ENCODE peak calls at places on chromosomes 2 and 18, in six cellular contexts. U is CD4-positive, CD25-positive, alpha-beta regulatory T cell; K is RWPE1; T is activated CD8-positive, alpha-beta T cell treated with anti-CD3 and anti-CD28 coated beads, Interleukin-2, amount 10 ng/mL, durations not matched to agents 7 days and 5 days; C is activated T-helper 1 cell treated with Interleukin-2 at 50 U/mL for 16 hours; I is uterus. N is an unnamed sample.

GRCh38 chr2:157296958-157297357 is 28.7 kb downstream of the ERMN start:
- DNase-seq in U (no peak), K (no peak), T (no peak), C (no peak), I (no peak), N (no peak)

GRCh38 chr2:232634319-232635150 is 1.1 kb downstream of the EFHD1 start:
- DNase-seq in U (no peak), K (no peak), T (no peak), C (no peak), I (peak), N (no peak)

GRCh38 chr2:55164534-55165104 is 67.5 kb downstream of the CLHC1 start:
- DNase-seq in U (no peak), K (no peak), T (no peak), C (no peak), I (no peak), N (no peak)

GRCh38 chr2:134391751-134392160 is 137.9 kb downstream of the MGAT5 start:
- DNase-seq in U (no peak), K (peak), T (no peak), C (no peak), I (no peak), N (no peak)

GRCh38 chr2:45177870-45178269 is 168.6 kb upstream of the SIX2 start:
- DNase-seq in U (no peak), K (peak), T (no peak), C (no peak), I (no peak), N (no peak)

GRCh38 chr2:126905991-126906390 is 7.3 kb downstream of the TEX51 start:
- DNase-seq in U (no peak), K (no peak), T (no peak), C (no peak), I (no peak), N (no peak)

GRCh38 chr2:186060744-186061143 is 322.1 kb downstream of the FSIP2 start:
- DNase-seq in U (no peak), K (no peak), T (no peak), C (no peak), I (no peak), N (no peak)

GRCh38 chr18:59220164-59220783 is 316 bp downstream of the GRP start:
- DNase-seq in U (no peak), K (no peak), T (no peak), C (no peak), I (no peak), N (no peak)

GRCh38 chr2:241150660-241151530 is 628 bp downstream of the PPP1R7 start:
- DNase-seq in U (no peak), K (no peak), T (no peak), C (no peak), I (no peak), N (no peak)

GRCh38 chr2:239259603-239260298 is 141.1 kb downstream of the HDAC4 start:
- DNase-seq in U (peak), K (no peak), T (peak), C (no peak), I (no peak), N (peak)

GRCh38 chr2:216083464-216084279 is 2.0 kb downstream of the TMEM169 start:
- DNase-seq in U (no peak), K (no peak), T (no peak), C (no peak), I (no peak), N (no peak)

GRCh38 chr18:28087173-28087563 is 89.8 kb downstream of the CDH2 start:
- DNase-seq in U (no peak), K (no peak), T (no peak), C (no peak), I (no peak), N (no peak)

GRCh38 chr18:48637081-48637990 is 98.5 kb downstream of the CTIF start:
- DNase-seq in U (no peak), K (no peak), T (no peak), C (no peak), I (no peak), N (no peak)

GRCh38 chr2:29803541-29803940 is 117.8 kb downstream of the ALK start:
- DNase-seq in U (no peak), K (no peak), T (no peak), C (no peak), I (no peak), N (no peak)

GRCh38 chr2:102166189-102166845 is 20.5 kb upstream of the IL1RL2 start:
- DNase-seq in U (no peak), K (peak), T (no peak), C (no peak), I (no peak), N (no peak)

GRCh38 chr2:41457026-41457425 is 590.8 kb upstream of the PKDCC start:
- DNase-seq in U (no peak), K (no peak), T (no peak), C (no peak), I (no peak), N (no peak)

GRCh38 chr2:172434821-172435607 is 7.6 kb downstream of the ITGA6 start:
- DNase-seq in U (peak), K (no peak), T (peak), C (no peak), I (no peak), N (peak)

GRCh38 chr2:150174396-150174795 is 313.1 kb downstream of the RND3 start:
- DNase-seq in U (no peak), K (no peak), T (no peak), C (no peak), I (no peak), N (no peak)

GRCh38 chr18:24234330-24234729 is 95.5 kb downstream of the CABYR start:
- DNase-seq in U (no peak), K (no peak), T (no peak), C (no peak), I (no peak), N (no peak)

GRCh38 chr2:169087757-169088379 is 18.5 kb downstream of the DHRS9 start:
- DNase-seq in U (no peak), K (no peak), T (no peak), C (no peak), I (no peak), N (no peak)

GRCh38 chr2:7430869-7431641 is 513.8 kb downstream of the RNF144A start:
- DNase-seq in U (no peak), K (no peak), T (peak), C (no peak), I (no peak), N (peak)

GRCh38 chr2:175837046-175837445 is 165.0 kb downstream of the LNPK start:
- DNase-seq in U (no peak), K (no peak), T (no peak), C (no peak), I (peak), N (no peak)

GRCh38 chr2:62991605-62992004 is 59.0 kb upstream of the OTX1 start:
- DNase-seq in U (no peak), K (no peak), T (no peak), C (no peak), I (no peak), N (no peak)

GRCh38 chr2:217996345-217996744 is 6.5 kb downstream of the TNS1 start:
- DNase-seq in U (no peak), K (peak), T (no peak), C (no peak), I (peak), N (no peak)

GRCh38 chr2:240595381-240596079 is 9.0 kb downstream of the CAPN10 start:
- DNase-seq in U (peak), K (no peak), T (peak), C (no peak), I (peak), N (no peak)

GRCh38 chr2:199810422-199811250 is 40.4 kb downstream of the FTCDNL1 start:
- DNase-seq in U (no peak), K (no peak), T (no peak), C (no peak), I (no peak), N (no peak)

GRCh38 chr2:215799194-215799593 is 214.2 kb downstream of the MREG start:
- DNase-seq in U (no peak), K (no peak), T (no peak), C (no peak), I (no peak), N (no peak)

GRCh38 chr2:25537526-25537925 is 135.9 kb downstream of the DTNB start:
- DNase-seq in U (no peak), K (no peak), T (no peak), C (no peak), I (no peak), N (no peak)

GRCh38 chr2:11836647-11837219 is 90.3 kb downstream of the LPIN1 start:
- DNase-seq in U (no peak), K (no peak), T (no peak), C (no peak), I (no peak), N (no peak)

N was measured in naive B cell.